ENCODE peak calls at places on chromosome 14, in five cellular contexts. G, P, Y, W and V are unnamed samples.

GRCh38 chr14:97888331-97888730 is 1091.1 kb downstream of the VRK1 start:
- DNase-seq in W (no peak), Y (no peak), G (peak; percentile 88), P (no peak), V (no peak)

GRCh38 chr14:72519543-72519942 is 374.4 kb downstream of the DPF3 start:
- DNase-seq in P (no peak), G (no peak), Y (no peak), W (no peak), V (no peak)

GRCh38 chr14:38824691-38825090 is 278.3 kb downstream of the SEC23A start:
- DNase-seq in Y (no peak), G (no peak), P (no peak), W (no peak), V (no peak)

GRCh38 chr14:102736956-102737355 is 40.3 kb upstream of the TRAF3 start:
- DNase-seq in P (no peak), G (no peak), W (no peak), Y (no peak), V (no peak)

GRCh38 chr14:62126885-62127478 is 364.8 kb downstream of the SNAPC1 start:
- DNase-seq in W (peak; percentile 9), P (no peak), G (peak; percentile 81), Y (peak; percentile 40), V (no peak)

GRCh38 chr14:103867523-103867953 is 20.2 kb upstream of the PPP1R13B start:
- DNase-seq in G (peak; percentile 51), Y (no peak), W (peak; percentile 90), P (peak; percentile 74), V (peak; percentile 49)

GRCh38 chr14:51653855-51654548 is 2.3 kb downstream of the FRMD6 start:
- DNase-seq in P (no peak), Y (no peak), G (no peak), W (no peak), V (no peak)

GRCh38 chr14:52235434-52235833 is 32.1 kb upstream of the PTGDR start:
- DNase-seq in Y (no peak), W (no peak), P (no peak), G (no peak), V (no peak)

GRCh38 chr14:104333903-104334811 is 195.8 kb downstream of the KIF26A start:
- DNase-seq in Y (no peak), P (no peak), W (no peak), G (no peak), V (no peak)

GRCh38 chr14:61456720-61457119 is 135.3 kb downstream of the PRKCH start:
- DNase-seq in W (no peak), P (peak; percentile 85), Y (peak; percentile 44), G (peak; percentile 84), V (peak; percentile 85)

GRCh38 chr14:96272777-96273471 is 16.9 kb downstream of the BDKRB1 start:
- DNase-seq in P (no peak), Y (no peak), W (no peak), G (no peak), V (no peak)

GRCh38 chr14:61528591-61529021 is 166.7 kb upstream of the HIF1A start:
- DNase-seq in W (no peak), Y (no peak), G (no peak), P (no peak), V (no peak)

GRCh38 chr14:31927348-31927826 is 149.7 kb upstream of the ARHGAP5 start:
- DNase-seq in P (peak; percentile 46), Y (no peak), G (no peak), W (no peak), V (no peak)

GRCh38 chr14:49640540-49641417 is 5.7 kb upstream of the DNAAF2 start:
- DNase-seq in G (no peak), W (no peak), P (no peak), Y (no peak), V (no peak)

GRCh38 chr14:65491274-65491673 is 78.7 kb downstream of the FUT8 start:
- DNase-seq in G (no peak), Y (no peak), W (no peak), P (no peak), V (no peak)

GRCh38 chr14:89332031-89332430 is 85.0 kb downstream of the FOXN3 start:
- DNase-seq in W (no peak), P (no peak), G (no peak), Y (no peak), V (no peak)

GRCh38 chr14:79543966-79544365 is 667.3 kb downstream of the DIO2 start:
- DNase-seq in P (no peak), Y (no peak), G (no peak), W (no peak), V (no peak)

GRCh38 chr14:69592923-69593677 is 18.3 kb upstream of the SUSD6 start:
- DNase-seq in W (peak; percentile 74), Y (no peak), G (no peak), P (no peak), V (peak; percentile 61)

GRCh38 chr14:72907327-72907826 is 13.5 kb upstream of the DPF3 start:
- DNase-seq in Y (no peak), W (no peak), G (no peak), P (no peak), V (no peak)